ENCODE peak calls at places on chromosomes 2 and 18, in four cellular contexts. Y is stimulated activated naive CD4-positive, alpha-beta T cell treated with Interleukin-2 at 50 U/mL for 16 hours; H is activated T-cell treated with anti-CD3 and anti-CD28 coated beads for 24 hours; G is NT2/D1. A is an unnamed sample.

GRCh38 chr2:172288603-172289002 is 138.8 kb upstream of the ITGA6 start:
- DNase-seq in Y (peak), G (no peak), H (peak), A (no peak)

GRCh38 chr18:9428301-9428706 is 47.0 kb upstream of the RALBP1 start:
- DNase-seq in G (no peak), H (no peak), Y (no peak), A (no peak)

GRCh38 chr2:229520582-229521221 is 193.7 kb downstream of the DNER start:
- DNase-seq in Y (no peak), G (no peak), H (no peak), A (no peak)

GRCh38 chr2:193841389-193842150 is 1646.8 kb upstream of the TMEFF2 start:
- DNase-seq in H (no peak), Y (no peak), G (no peak), A (no peak)

GRCh38 chr18:51195602-51196115 is 1.8 kb downstream of the MEX3C start:
- DNase-seq in Y (no peak), H (no peak), G (peak), A (peak)

GRCh38 chr18:35376393-35376741 is 770 bp downstream of the ZNF396 start:
- DNase-seq in G (no peak), H (no peak), Y (peak), A (peak)

GRCh38 chr18:69882965-69883668 is 64.6 kb downstream of the CD226 start:
- DNase-seq in H (no peak), Y (no peak), G (no peak), A (no peak)

GRCh38 chr2:102758433-102758832 is 3.4 kb upstream of the TMEM182 start:
- DNase-seq in H (no peak), Y (no peak), G (no peak), A (no peak)

GRCh38 chr2:38416296-38417036 is 39.4 kb upstream of the ATL2 start:
- DNase-seq in Y (no peak), G (no peak), H (no peak), A (no peak)